ENCODE peak calls at places on chromosomes 6 and 20, in ten cellular contexts. E, N, L, T, O, J, W, B, G and V are unnamed samples. For H3K27me3, the result is how much of the 10 kb centered on the place peaks cover.

GRCh38 chr20:4862661-4863060 is 138.6 kb downstream of the SLC23A2 start:
- DNase-seq in E (no peak), N (no peak), L (no peak), T (no peak), O (no peak), J (no peak), W (no peak), B (no peak), G (no peak), V (no peak)

GRCh38 chr6:40244684-40245083 is 310.4 kb upstream of the MOCS1 start:
- DNase-seq in E (no peak), N (no peak), L (no peak), T (no peak), O (no peak), J (no peak), W (peak), B (no peak), G (no peak), V (no peak)

GRCh38 chr6:56416247-56416646 is 168.9 kb upstream of the COL21A1 start:
- DNase-seq in E (no peak), N (no peak), L (no peak), T (no peak), O (no peak), J (no peak), W (no peak), B (no peak), G (peak), V (peak)

GRCh38 chr6:152232494-152233151 is 404.5 kb downstream of the SYNE1 start:
- DNase-seq in E (no peak), N (peak), L (peak), T (no peak), O (no peak), J (no peak), W (no peak), B (no peak), G (peak), V (peak)

GRCh38 chr6:4384638-4385036 is 249.3 kb upstream of the ECI2 start:
- DNase-seq in E (no peak), N (no peak), L (no peak), T (no peak), O (peak), J (no peak), W (no peak), B (peak), G (no peak), V (no peak)

GRCh38 chr20:24721891-24722530 is 227.1 kb upstream of the CST7 start:
- DNase-seq in E (no peak), N (no peak), L (no peak), T (no peak), O (no peak), J (no peak), W (peak), B (no peak), G (no peak), V (no peak)

GRCh38 chr20:37042986-37043972 is 52.5 kb downstream of the RBL1 start:
- DNase-seq in E (no peak), N (no peak), L (peak), T (no peak), O (no peak), J (no peak), W (no peak), B (no peak), G (no peak), V (no peak)

GRCh38 chr20:19817017-19817416 is 59.0 kb downstream of the RIN2 start:
- DNase-seq in E (no peak), N (no peak), L (no peak), T (no peak), O (no peak), J (no peak), W (peak), B (no peak), G (peak), V (peak)

GRCh38 chr6:127855542-127856159 is 45.2 kb downstream of the THEMIS start:
- DNase-seq in E (no peak), N (no peak), L (peak), T (no peak), O (no peak), J (no peak), W (no peak), B (peak), G (no peak), V (peak)

GRCh38 chr6:105795913-105796517 is 290.1 kb upstream of the PRDM1 start:
- DNase-seq in E (no peak), N (no peak), L (no peak), T (no peak), O (no peak), J (no peak), W (no peak), B (no peak), G (no peak), V (no peak)

GRCh38 chr20:9501473-9501872 is 12.9 kb upstream of the LAMP5 start:
- DNase-seq in E (no peak), N (no peak), L (no peak), T (no peak), O (no peak), J (no peak), W (no peak), B (no peak), G (no peak), V (no peak)

GRCh38 chr20:37801921-37802320 is 101.0 kb upstream of the VSTM2L start:
- DNase-seq in E (no peak), N (no peak), L (no peak), T (no peak), O (no peak), J (no peak), W (peak), B (no peak), G (no peak), V (no peak)

GRCh38 chr20:48738399-48739304 is 89.1 kb downstream of the PREX1 start:
- DNase-seq in E (peak), N (no peak), L (no peak), T (no peak), O (no peak), J (no peak), W (no peak), B (no peak), G (no peak), V (no peak)

GRCh38 chr6:53359843-53360834 is 11.4 kb upstream of the ELOVL5 start:
- DNase-seq in E (no peak), N (no peak), L (peak), T (no peak), O (no peak), J (no peak), W (no peak), B (no peak), G (peak), V (peak)

GRCh38 chr20:23867152-23867776 is 12.3 kb downstream of the CST5 start:
- DNase-seq in E (no peak), N (no peak), L (no peak), T (no peak), O (peak), J (no peak), W (no peak), B (no peak), G (no peak), V (no peak)

GRCh38 chr20:60804918-60805631 is 447.0 kb upstream of the CDH4 start:
- DNase-seq in E (no peak), N (no peak), L (no peak), T (no peak), O (peak), J (no peak), W (peak), B (peak), G (no peak), V (no peak)

GRCh38 chr20:43662943-43663655 is 3.8 kb upstream of the MYBL2 start:
- DNase-seq in E (peak), N (no peak), L (no peak), T (no peak), O (no peak), J (no peak), W (peak), B (no peak), G (no peak), V (peak)

GRCh38 chr6:143804835-143805239 is 38.3 kb upstream of the LTV1 start:
- DNase-seq in E (no peak), N (no peak), L (no peak), T (no peak), O (no peak), J (no peak), W (no peak), B (no peak), G (peak), V (no peak)

GRCh38 chr20:53872081-53872541 is 198.3 kb downstream of the BCAS1 start:
- DNase-seq in E (no peak), N (no peak), L (peak), T (no peak), O (no peak), J (no peak), W (no peak), B (no peak), G (no peak), V (no peak)

GRCh38 chr6:35477028-35477427 is 8.8 kb downstream of the RPL10A start:
- DNase-seq in E (no peak), N (no peak), L (no peak), T (no peak), O (no peak), J (no peak), W (no peak), B (no peak), G (no peak), V (no peak)

GRCh38 chr6:169427856-169428255 is 174.2 kb upstream of the THBS2 start:
- DNase-seq in E (no peak), N (no peak), L (no peak), T (peak), O (no peak), J (no peak), W (no peak), B (peak), G (peak), V (peak)

GRCh38 chr20:25081065-25081729 is 744 bp downstream of the VSX1 start:
- DNase-seq in E (no peak), N (no peak), L (peak), T (peak), O (peak), J (no peak), W (no peak), B (peak), G (no peak), V (no peak)

GRCh38 chr6:91436448-91436847 is 849.6 kb upstream of the MAP3K7 start:
- DNase-seq in E (no peak), N (no peak), L (no peak), T (no peak), O (no peak), J (no peak), W (no peak), B (no peak), G (no peak), V (no peak)
- H3K27me3 ChIP-seq in E (under half), N (under half), L (under half), T (under half), O (under half), J (under half), W (under half), B (under half), G (under half), V (under half)

GRCh38 chr20:46219920-46220319 is 88.4 kb downstream of the CDH22 start:
- DNase-seq in E (no peak), N (no peak), L (no peak), T (no peak), O (no peak), J (no peak), W (no peak), B (no peak), G (no peak), V (no peak)
- H3K27me3 ChIP-seq in E (under half), N (under half), L (under half), T (under half), O (under half), J (under half), W (under half), B (under half), G (under half), V (under half)

DNA sequence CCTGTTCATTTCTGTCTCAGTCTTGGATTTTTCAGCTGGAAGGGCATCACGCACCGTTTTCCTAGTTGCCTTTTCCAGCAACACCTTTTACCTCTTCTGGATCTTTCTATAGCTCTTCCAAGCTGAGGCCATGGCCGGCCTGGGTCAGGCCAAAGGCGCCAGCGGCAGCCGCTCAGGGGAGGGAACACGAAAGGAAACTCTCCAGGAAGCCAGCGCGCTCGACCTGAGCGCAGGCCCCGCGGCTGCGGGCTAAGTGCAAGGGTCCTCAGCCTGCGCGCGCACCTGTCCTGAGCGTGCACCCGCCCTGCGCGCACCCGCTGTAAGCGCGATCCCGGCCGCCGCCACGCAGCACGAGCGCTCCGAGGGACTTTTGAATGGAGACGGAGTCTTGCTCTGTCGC is 43.8 kb upstream of the TMEM181 start:
- DNase-seq in E (no peak), N (no peak), L (no peak), T (no peak), O (no peak), J (no peak), W (no peak), B (no peak), G (no peak), V (no peak)
- H3K27me3 ChIP-seq in E (under half), N (half or more), L (under half), T (under half), O (under half), J (under half), W (under half), B (under half), G (under half), V (under half)

GRCh38 chr20:34397096-34397495 is 34.0 kb downstream of the ITCH start:
- DNase-seq in E (no peak), N (no peak), L (no peak), T (no peak), O (no peak), J (no peak), W (peak), B (no peak), G (no peak), V (peak)
- H3K27me3 ChIP-seq in E (under half), N (under half), L (under half), T (under half), O (under half), J (under half), W (under half), B (under half), G (under half), V (under half)

GRCh38 chr20:63363013-63363957 is 2.1 kb upstream of the CHRNA4 start:
- DNase-seq in E (no peak), N (no peak), L (no peak), T (no peak), O (no peak), J (peak), W (no peak), B (no peak), G (no peak), V (no peak)
- H3K27me3 ChIP-seq in E (under half), N (half or more), L (under half), T (half or more), O (under half), J (under half), W (under half), B (under half), G (under half), V (half or more)

GRCh38 chr6:39224523-39225182 is 4.6 kb downstream of the KCNK5 start:
- DNase-seq in E (no peak), N (no peak), L (no peak), T (no peak), O (no peak), J (no peak), W (no peak), B (no peak), G (no peak), V (no peak)

GRCh38 chr6:39225543-39225942 is 3.7 kb downstream of the KCNK5 start:
- DNase-seq in E (no peak), N (no peak), L (no peak), T (no peak), O (peak), J (peak), W (no peak), B (no peak), G (no peak), V (no peak)

GRCh38 chr6:39224058-39224457 is 5.2 kb downstream of the KCNK5 start:
- DNase-seq in E (no peak), N (no peak), L (no peak), T (no peak), O (no peak), J (no peak), W (no peak), B (no peak), G (no peak), V (no peak)

GRCh38 chr6:39221746-39222641 is 7.3 kb downstream of the KCNK5 start:
- DNase-seq in E (no peak), N (no peak), L (no peak), T (no peak), O (peak), J (peak), W (no peak), B (no peak), G (no peak), V (no peak)

GRCh38 chr6:39223535-39223934 is 5.7 kb downstream of the KCNK5 start:
- DNase-seq in E (no peak), N (no peak), L (no peak), T (no peak), O (peak), J (peak), W (no peak), B (no peak), G (no peak), V (no peak)
- H3K27me3 ChIP-seq in E (under half), N (half or more), L (under half), T (under half), O (under half), J (under half), W (under half), B (under half), G (under half), V (under half)

GRCh38 chr6:137488736-137489409 is 5.3 kb downstream of the OLIG3 start:
- DNase-seq in E (no peak), N (no peak), L (no peak), T (peak), O (peak), J (no peak), W (no peak), B (peak), G (no peak), V (no peak)

GRCh38 chr6:137487947-137488735 is 6.1 kb downstream of the OLIG3 start:
- DNase-seq in E (no peak), N (no peak), L (no peak), T (peak), O (no peak), J (no peak), W (no peak), B (peak), G (no peak), V (no peak)

GRCh38 chr6:137489410-137490371 is 4.5 kb downstream of the OLIG3 start:
- DNase-seq in E (no peak), N (no peak), L (no peak), T (peak), O (peak), J (no peak), W (no peak), B (peak), G (no peak), V (no peak)

GRCh38 chr6:137487181-137487910 is 6.8 kb downstream of the OLIG3 start:
- DNase-seq in E (no peak), N (no peak), L (no peak), T (peak), O (no peak), J (no peak), W (no peak), B (peak), G (no peak), V (no peak)

GRCh38 chr6:137486388-137486787 is 7.8 kb downstream of the OLIG3 start:
- DNase-seq in E (no peak), N (no peak), L (no peak), T (peak), O (no peak), J (no peak), W (no peak), B (peak), G (no peak), V (no peak)
- H3K27me3 ChIP-seq in E (under half), N (half or more), L (half or more), T (half or more), O (under half), J (half or more), W (under half), B (half or more), G (half or more), V (half or more)

DNA sequence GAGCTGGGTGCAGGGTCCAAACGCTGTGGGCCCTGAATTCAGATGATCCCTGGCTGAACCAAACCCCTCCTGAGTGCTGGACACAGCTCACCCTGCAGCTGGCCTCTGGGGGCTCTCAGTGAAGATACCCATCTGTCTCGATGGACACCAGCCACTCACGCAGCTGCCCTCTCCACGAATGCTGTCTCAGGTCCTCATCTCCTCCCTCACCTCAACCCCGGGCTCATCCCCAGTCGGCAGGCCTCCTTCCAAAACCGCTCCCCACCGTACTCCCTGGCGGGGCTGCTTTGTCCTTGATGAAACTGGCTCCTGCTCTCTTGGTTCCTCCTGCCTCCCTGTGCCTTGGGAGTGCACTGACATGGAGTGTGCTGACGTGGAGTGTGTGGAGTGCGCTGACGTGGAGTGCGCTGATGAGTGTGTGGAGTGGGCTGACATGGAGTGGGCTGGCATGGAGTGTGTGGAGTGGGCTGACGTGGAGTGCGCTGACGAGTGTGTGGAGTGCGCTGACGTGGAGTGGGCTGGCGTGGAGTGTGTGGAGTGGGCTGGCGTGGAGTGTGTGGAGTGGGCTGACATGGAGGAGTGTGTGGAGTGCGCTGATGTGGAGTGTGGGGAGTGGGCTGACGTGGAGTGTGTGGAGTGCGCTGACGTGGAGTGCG is 4.1 kb upstream of the YTHDF1 start:
- DNase-seq in E (no peak), N (no peak), L (no peak), T (no peak), O (no peak), J (no peak), W (no peak), B (no peak), G (no peak), V (no peak)
- H3K27me3 ChIP-seq in E (under half), N (under half), L (under half), T (under half), O (under half), J (under half), W (under half), B (under half), G (under half), V (under half)